ENCODE peak calls at places on chromosomes 2 and 18, in seven cellular contexts. R is BJ, B is RWPE1, E is iris pigment epithelial cell, U is HTR-8/SVneo, Q is AG08395, C is NCI-H2029 treated with DMSO at 0.1 percent for 48 hours. T is an unnamed sample.

GRCh38 chr2:205407984-205408383 is 274.3 kb upstream of the NRP2 start:
- DNase-seq in C (no peak), B (no peak), R (peak), U (no peak), E (peak), Q (peak), T (no peak)

GRCh38 chr2:177553176-177553909 is 160.8 kb downstream of the AGPS start:
- DNase-seq in B (peak), U (no peak), R (no peak), E (peak), C (no peak), Q (peak), T (peak)

GRCh38 chr2:163185160-163185559 is 346.6 kb upstream of the KCNH7 start:
- DNase-seq in U (no peak), B (no peak), R (no peak), Q (no peak), E (peak), C (no peak), T (no peak)

GRCh38 chr2:218816561-218817011 is 15.0 kb downstream of the PRKAG3 start:
- DNase-seq in E (no peak), R (no peak), C (no peak), B (no peak), Q (no peak), U (no peak), T (no peak)

GRCh38 chr18:13213036-13213795 is 5.3 kb upstream of the LDLRAD4 start:
- DNase-seq in E (no peak), Q (no peak), U (no peak), C (no peak), R (no peak), B (no peak), T (no peak)

GRCh38 chr18:35581555-35582309 is at the start of gene GALNT1:
- DNase-seq in E (no peak), C (no peak), B (no peak), Q (peak), U (no peak), R (no peak), T (peak)

GRCh38 chr2:68368657-68369339 is 3.7 kb downstream of the PLEK start:
- DNase-seq in B (peak), C (no peak), U (no peak), R (peak), E (peak), Q (peak), T (peak)

GRCh38 chr2:46964835-46965560 is 49.4 kb upstream of the MCFD2 start:
- DNase-seq in U (no peak), Q (peak), B (peak), E (peak), R (no peak), C (no peak), T (peak)

GRCh38 chr2:218745160-218745558 is 34.5 kb downstream of the TTLL4 start:
- DNase-seq in Q (no peak), E (no peak), C (no peak), U (no peak), R (no peak), B (no peak), T (no peak)

GRCh38 chr18:13800505-13801259 is 23.3 kb upstream of the MC5R start:
- DNase-seq in B (peak), C (peak), E (peak), Q (peak), R (no peak), U (peak), T (peak)

GRCh38 chr18:24054130-24054529 is 39.6 kb downstream of the TTC39C start:
- DNase-seq in E (peak), Q (peak), C (no peak), R (no peak), U (no peak), B (peak), T (peak)

GRCh38 chr18:46759885-46760284 is 3.0 kb upstream of the ST8SIA5 start:
- DNase-seq in C (peak), R (no peak), E (no peak), U (no peak), Q (no peak), B (no peak), T (no peak)

GRCh38 chr2:43905388-43905803 is 66.6 kb downstream of the ABCG8 start:
- DNase-seq in R (no peak), C (no peak), U (no peak), Q (no peak), B (no peak), E (peak), T (no peak)

GRCh38 chr2:225437319-225437718 is 37.8 kb downstream of the NYAP2 start:
- DNase-seq in E (no peak), Q (no peak), C (no peak), B (no peak), R (no peak), U (no peak), T (no peak)

GRCh38 chr2:46062637-46063412 is 234.4 kb upstream of the EPAS1 start:
- DNase-seq in Q (peak), E (peak), C (peak), U (peak), R (no peak), B (peak), T (peak)

T was measured in epithelial cell of esophagus.